ENCODE peak calls at places on chromosomes 5 and 9, in eight cellular contexts. G, O, L, X, V, S, B and Z are unnamed samples.

GRCh38 chr5:54515634-54516033 is 1.9 kb upstream of the SNX18 start:
- DNase-seq in G (no peak), O (no peak), L (no peak), X (no peak), V (no peak), S (no peak), B (no peak), Z (no peak)

GRCh38 chr5:14145356-14146334 is 2.5 kb downstream of the TRIO start:
- DNase-seq in G (no peak), O (no peak), L (peak; percentile 84), X (no peak), V (no peak), S (no peak), B (no peak), Z (no peak)

GRCh38 chr9:3473402-3473801 is 52.4 kb downstream of the RFX3 start:
- DNase-seq in G (no peak), O (no peak), L (no peak), X (no peak), V (no peak), S (no peak), B (no peak), Z (no peak)

GRCh38 chr5:30398427-30398826 is 795.1 kb upstream of the CDH6 start:
- DNase-seq in G (no peak), O (no peak), L (no peak), X (no peak), V (no peak), S (no peak), B (no peak), Z (no peak)

GRCh38 chr5:173707392-173707791 is 90.9 kb upstream of the BOD1 start:
- DNase-seq in G (no peak), O (no peak), L (peak; percentile 42), X (no peak), V (no peak), S (no peak), B (no peak), Z (no peak)

GRCh38 chr9:83936523-83936922 is 15.3 kb upstream of the KIF27 start:
- DNase-seq in G (no peak), O (no peak), L (no peak), X (no peak), V (no peak), S (no peak), B (no peak), Z (no peak)

GRCh38 chr9:68714416-68715180 is 9.6 kb downstream of the PIP5K1B start:
- DNase-seq in G (no peak), O (no peak), L (no peak), X (no peak), V (no peak), S (no peak), B (no peak), Z (no peak)

GRCh38 chr9:124291801-124292396 is 34.1 kb downstream of the NEK6 start:
- DNase-seq in G (peak; percentile 13), O (peak; percentile 80), L (no peak), X (no peak), V (no peak), S (no peak), B (no peak), Z (no peak)

GRCh38 chr5:81247441-81247972 is 14.4 kb downstream of the CKMT2 start:
- DNase-seq in G (no peak), O (no peak), L (peak; percentile 25), X (no peak), V (no peak), S (no peak), B (no peak), Z (no peak)

GRCh38 chr5:111095982-111096381 is 3.8 kb downstream of the WDR36 start:
- DNase-seq in G (no peak), O (no peak), L (no peak), X (no peak), V (no peak), S (no peak), B (no peak), Z (no peak)